ENCODE peak calls at places on chromosomes 11 and 22, in seven cellular contexts. D is MCF 10A, G is head of caudate nucleus, N is choroid plexus epithelial cell, S is AML-193, O is AG08395, B is upper lobe of left lung. W is an unnamed sample.

GRCh38 chr22:21587803-21588611 is 20.5 kb downstream of the UBE2L3 start:
- DNase-seq in B (no peak), G (no peak), D (no peak), O (peak), S (no peak), N (peak), W (no peak)

GRCh38 chr22:17907731-17908051 is 116.7 kb downstream of the MICAL3 start:
- DNase-seq in N (no peak), S (no peak), O (no peak), D (no peak), B (no peak), G (no peak), W (no peak)

GRCh38 chr11:17473071-17473744 is 3.4 kb downstream of the ABCC8 start:
- DNase-seq in B (no peak), D (peak), N (peak), S (no peak), G (no peak), O (no peak), W (peak)

GRCh38 chr11:6757373-6757967 is 14.3 kb downstream of the OR2AG2 start:
- DNase-seq in D (peak), G (peak), B (no peak), N (peak), O (peak), S (peak), W (peak)

GRCh38 chr11:119166368-119167076 is 2.0 kb upstream of the NLRX1 start:
- DNase-seq in D (peak), O (peak), G (no peak), S (no peak), N (peak), B (no peak), W (no peak)

GRCh38 chr11:78325274-78325781 is 92.3 kb downstream of the GAB2 start:
- DNase-seq in B (no peak), O (no peak), D (no peak), N (no peak), S (no peak), G (no peak), W (no peak)

GRCh38 chr11:34972892-34973291 is 56.5 kb downstream of the PDHX start:
- DNase-seq in G (no peak), D (no peak), N (peak), B (no peak), S (no peak), O (peak), W (no peak)

GRCh38 chr11:61635304-61635703 is 44.9 kb upstream of the DAGLA start:
- DNase-seq in S (no peak), B (no peak), O (no peak), G (no peak), D (no peak), N (no peak), W (no peak)

GRCh38 chr11:15055620-15056356 is 17.6 kb upstream of the CALCB start:
- DNase-seq in O (no peak), S (no peak), N (no peak), G (no peak), B (no peak), D (peak), W (no peak)

GRCh38 chr11:15159085-15159484 is 44.4 kb downstream of the INSC start:
- DNase-seq in S (peak), D (peak), N (peak), G (no peak), B (no peak), O (peak), W (peak)

GRCh38 chr22:17881366-17881765 is 107.1 kb upstream of the BID start:
- DNase-seq in S (no peak), N (no peak), D (no peak), B (no peak), G (no peak), O (no peak), W (no peak)

GRCh38 chr11:103359221-103359620 is 250.0 kb downstream of the DYNC2H1 start:
- DNase-seq in S (no peak), O (no peak), G (no peak), N (peak), B (no peak), D (no peak), W (no peak)

GRCh38 chr11:6022954-6023353 is 7.6 kb downstream of the OR56A1 start:
- DNase-seq in O (peak), S (peak), N (peak), B (no peak), G (peak), D (peak), W (peak)

GRCh38 chr11:76810151-76810853 is 27.1 kb downstream of the TSKU start:
- DNase-seq in G (no peak), N (peak), O (peak), D (peak), S (peak), B (no peak), W (peak)

GRCh38 chr11:1440496-1440895 is 46.1 kb downstream of the MOB2 start:
- DNase-seq in D (no peak), S (no peak), N (no peak), G (no peak), O (no peak), B (peak), W (no peak)

GRCh38 chr11:37595845-37596244 is 997.8 kb upstream of the RAG2 start:
- DNase-seq in B (no peak), O (no peak), S (no peak), G (no peak), D (no peak), N (no peak), W (no peak)

GRCh38 chr11:78397398-78397797 is 20.2 kb downstream of the GAB2 start:
- DNase-seq in G (no peak), O (no peak), N (no peak), D (no peak), B (no peak), S (peak), W (no peak)

GRCh38 chr11:83152245-83152644 is 4.7 kb upstream of the PCF11 start:
- DNase-seq in N (no peak), S (no peak), B (no peak), G (no peak), D (no peak), O (no peak), W (no peak)

GRCh38 chr11:70597751-70598377 is 199.5 kb downstream of the CTTN start:
- DNase-seq in N (no peak), B (no peak), S (no peak), O (no peak), D (no peak), G (no peak), W (no peak)

GRCh38 chr11:84384637-84385227 is 1098.6 kb upstream of the CCDC90B start:
- DNase-seq in N (peak), G (peak), B (no peak), O (peak), D (peak), S (peak), W (no peak)

GRCh38 chr11:96137357-96137756 is 205.6 kb downstream of the MAML2 start:
- DNase-seq in G (no peak), O (no peak), D (no peak), S (no peak), N (no peak), B (no peak), W (no peak)

GRCh38 chr11:11998091-11998781 is 10.2 kb downstream of the DKK3 start:
- DNase-seq in D (peak), S (no peak), N (peak), G (no peak), B (no peak), O (peak), W (no peak)

GRCh38 chr11:114080219-114080618 is 20.7 kb downstream of the ZBTB16 start:
- DNase-seq in B (no peak), S (peak), G (no peak), N (peak), D (peak), O (no peak), W (no peak)

GRCh38 chr11:99383628-99384300 is 363.0 kb downstream of the CNTN5 start:
- DNase-seq in O (no peak), S (no peak), G (no peak), N (no peak), D (no peak), B (no peak), W (no peak)

GRCh38 chr11:69671734-69672465 is 3.3 kb downstream of the LTO1 start:
- DNase-seq in N (no peak), S (no peak), D (no peak), B (no peak), G (no peak), O (no peak), W (no peak)

GRCh38 chr11:114219559-114220349 is 76.4 kb upstream of the NNMT start:
- DNase-seq in B (no peak), N (peak), G (no peak), O (no peak), S (no peak), D (peak), W (no peak)

GRCh38 chr22:49999901-50000586 is 12.5 kb downstream of the IL17REL start:
- DNase-seq in S (no peak), B (peak), G (no peak), N (no peak), O (no peak), D (no peak), W (no peak)

GRCh38 chr11:3723014-3723708 is 52.0 kb upstream of the CHRNA10 start:
- DNase-seq in N (peak), B (no peak), S (peak), O (peak), D (peak), G (no peak), W (no peak)

GRCh38 chr11:91591021-91591420 is 633.6 kb upstream of the FAT3 start:
- DNase-seq in B (no peak), N (no peak), S (no peak), D (no peak), O (no peak), G (no peak), W (no peak)

GRCh38 chr11:35193767-35194166 is 54.8 kb downstream of the CD44 start:
- DNase-seq in O (no peak), D (no peak), B (no peak), S (no peak), N (no peak), G (no peak), W (no peak)

GRCh38 chr11:88701816-88702215 is 364.0 kb downstream of the GRM5 start:
- DNase-seq in B (no peak), D (no peak), S (no peak), O (no peak), G (no peak), N (no peak), W (no peak)